ENCODE peak calls at places on chromosomes 7 and 10, in six cellular contexts. G, W, P, B, V and H are unnamed samples.

GRCh38 chr7:140671966-140672365 is 779 bp upstream of the ADCK2 start:
- DNase-seq in G (no peak), W (no peak), P (no peak), B (no peak), V (no peak), H (no peak)

GRCh38 chr10:7408494-7409044 is 2.3 kb downstream of the SFMBT2 start:
- DNase-seq in G (no peak), W (peak), P (peak), B (no peak), V (no peak), H (no peak)

GRCh38 chr7:2527505-2528464 is 8.2 kb downstream of the LFNG start:
- DNase-seq in G (peak), W (peak), P (peak), B (no peak), V (no peak), H (no peak)

GRCh38 chr7:122887848-122888247 is 1.6 kb upstream of the CADPS2 start:
- DNase-seq in G (no peak), W (no peak), P (no peak), B (no peak), V (no peak), H (no peak)

GRCh38 chr7:80611779-80612178 is 26.7 kb upstream of the CD36 start:
- DNase-seq in G (peak), W (peak), P (no peak), B (peak), V (peak), H (no peak)

GRCh38 chr7:13231216-13231615 is 543.8 kb downstream of the ARL4A start:
- DNase-seq in G (no peak), W (no peak), P (peak), B (no peak), V (no peak), H (no peak)

GRCh38 chr7:131629203-131629871 is 72.9 kb upstream of the PODXL start:
- DNase-seq in G (peak), W (no peak), P (no peak), B (no peak), V (no peak), H (no peak)

GRCh38 chr7:100081535-100082102 is at the start of gene ZNF3:
- DNase-seq in G (peak), W (peak), P (peak), B (peak), V (peak), H (peak)

GRCh38 chr10:126433351-126433750 is 45.1 kb upstream of the ADAM12 start:
- DNase-seq in G (peak), W (no peak), P (no peak), B (no peak), V (no peak), H (no peak)

GRCh38 chr10:19347592-19347991 is 299.0 kb downstream of the MALRD1 start:
- DNase-seq in G (no peak), W (no peak), P (peak), B (no peak), V (no peak), H (no peak)

GRCh38 chr7:29547465-29547864 is 16.2 kb upstream of the PRR15 start:
- DNase-seq in G (no peak), W (no peak), P (no peak), B (no peak), V (no peak), H (no peak)

GRCh38 chr7:158858592-158859503 is 2.5 kb downstream of the DYNC2I1 start:
- DNase-seq in G (peak), W (no peak), P (no peak), B (no peak), V (no peak), H (no peak)

GRCh38 chr10:7601023-7601656 is 65.6 kb downstream of the ITIH5 start:
- DNase-seq in G (no peak), W (no peak), P (no peak), B (no peak), V (no peak), H (no peak)

GRCh38 chr7:99748846-99749579 is 14.0 kb upstream of the CYP3A7 start:
- DNase-seq in G (no peak), W (no peak), P (no peak), B (no peak), V (no peak), H (no peak)

GRCh38 chr10:9244880-9245279 is 1190.4 kb downstream of the GATA3 start:
- DNase-seq in G (no peak), W (no peak), P (no peak), B (no peak), V (no peak), H (no peak)

GRCh38 chr10:11234857-11235640 is 217.4 kb downstream of the CELF2 start:
- DNase-seq in G (peak), W (no peak), P (no peak), B (no peak), V (no peak), H (no peak)

GRCh38 chr7:101539784-101540183 is 89.3 kb downstream of the MYL10 start:
- DNase-seq in G (no peak), W (no peak), P (no peak), B (no peak), V (no peak), H (no peak)

GRCh38 chr10:67697646-67698245 is 1.8 kb upstream of the CTNNA3 start:
- DNase-seq in G (peak), W (no peak), P (no peak), B (peak), V (peak), H (peak)

GRCh38 chr10:49518982-49519578 is 19.8 kb downstream of the ERCC6 start:
- DNase-seq in G (peak), W (no peak), P (no peak), B (no peak), V (peak), H (no peak)

GRCh38 chr10:79391231-79392019 is 44.2 kb downstream of the PPIF start:
- DNase-seq in G (no peak), W (no peak), P (no peak), B (no peak), V (no peak), H (no peak)